ENCODE peak calls at places on chromosome 5, in seven cellular contexts. X, A, H, C, M, F and I are unnamed samples.

GRCh38 chr5:98770911-98771322 is 2.5 kb upstream of the RGMB start:
- DNase-seq in X (peak), A (peak), H (no peak), C (no peak), M (no peak), F (no peak), I (no peak)

GRCh38 chr5:118793091-118793490 is 195.3 kb downstream of the DTWD2 start:
- DNase-seq in X (no peak), A (no peak), H (no peak), C (no peak), M (no peak), F (no peak), I (no peak)

GRCh38 chr5:157148734-157149615 is 6.3 kb upstream of the MED7 start:
- DNase-seq in X (peak), A (peak), H (peak), C (peak), M (peak), F (peak), I (peak)

GRCh38 chr5:38793099-38793498 is 52.7 kb upstream of the OSMR start:
- DNase-seq in X (no peak), A (no peak), H (no peak), C (no peak), M (no peak), F (no peak), I (no peak)

GRCh38 chr5:157994906-157995519 is 136.1 kb upstream of the CLINT1 start:
- DNase-seq in X (peak), A (peak), H (peak), C (peak), M (peak), F (peak), I (peak)

GRCh38 chr5:143495823-143496275 is 92.4 kb upstream of the NR3C1 start:
- DNase-seq in X (no peak), A (peak), H (no peak), C (no peak), M (peak), F (no peak), I (no peak)

GRCh38 chr5:42645138-42645537 is 111.5 kb upstream of the CCDC152 start:
- DNase-seq in X (no peak), A (no peak), H (no peak), C (no peak), M (no peak), F (no peak), I (peak)

GRCh38 chr5:9557696-9558095 is 11.8 kb upstream of the SEMA5A start:
- DNase-seq in X (no peak), A (peak), H (no peak), C (no peak), M (peak), F (no peak), I (peak)

GRCh38 chr5:60945760-60946253 is 802 bp downstream of the NDUFAF2 start:
- DNase-seq in X (peak), A (peak), H (no peak), C (no peak), M (peak), F (peak), I (no peak)

GRCh38 chr5:123036391-123037103 is at the start of gene PPIC:
- DNase-seq in X (peak), A (peak), H (peak), C (peak), M (peak), F (peak), I (peak)

GRCh38 chr5:146426853-146427618 is 20.1 kb upstream of the TCERG1 start:
- DNase-seq in X (no peak), A (peak), H (no peak), C (no peak), M (peak), F (peak), I (peak)

GRCh38 chr5:53917095-53917494 is 356.7 kb downstream of the NDUFS4 start:
- DNase-seq in X (no peak), A (peak), H (no peak), C (no peak), M (peak), F (peak), I (no peak)

GRCh38 chr5:125575561-125576504 is 829.4 kb upstream of the ZNF608 start:
- DNase-seq in X (peak), A (no peak), H (peak), C (peak), M (peak), F (peak), I (no peak)

GRCh38 chr5:143494162-143494561 is 90.7 kb upstream of the NR3C1 start:
- DNase-seq in X (no peak), A (peak), H (no peak), C (no peak), M (peak), F (no peak), I (peak)

GRCh38 chr5:76960004-76960625 is 7.3 kb downstream of the CRHBP start:
- DNase-seq in X (no peak), A (no peak), H (peak), C (no peak), M (peak), F (peak), I (no peak)

GRCh38 chr5:77087484-77088291 is 603 bp upstream of the ZBED3 start:
- DNase-seq in X (peak), A (peak), H (peak), C (no peak), M (no peak), F (peak), I (no peak)

GRCh38 chr5:17713301-17713700 is 79.0 kb downstream of the TAF11L14 start:
- DNase-seq in X (no peak), A (no peak), H (no peak), C (no peak), M (no peak), F (no peak), I (no peak)

GRCh38 chr5:159331099-159331973 is 1.0 kb upstream of the IL12B start:
- DNase-seq in X (peak), A (peak), H (peak), C (no peak), M (peak), F (peak), I (no peak)

DNA sequence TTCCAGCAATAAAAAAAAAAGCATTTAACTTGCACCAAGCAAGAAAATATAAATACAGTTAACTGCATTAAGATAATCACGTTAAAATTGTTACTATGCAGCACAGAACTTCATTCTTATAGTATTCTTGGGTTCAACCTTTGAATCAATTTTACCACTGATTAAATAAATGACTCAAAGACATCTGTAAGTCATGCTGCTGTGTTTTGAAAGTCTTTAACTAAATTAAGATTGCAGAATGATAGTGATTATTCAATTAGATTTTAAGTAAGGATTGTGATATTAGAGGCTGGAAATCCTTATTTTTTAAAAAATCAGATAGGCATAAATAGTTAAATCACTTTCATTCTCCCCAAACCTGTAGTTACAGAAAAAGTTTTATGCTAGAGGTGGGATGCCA is 116.4 kb downstream of the SCAMP1 start:
- DNase-seq in X (no peak), A (no peak), H (no peak), C (no peak), M (no peak), F (no peak), I (no peak)
- H3K4ac ChIP-seq in X (no peak), A (no peak), H (no peak), C (no peak), M (no peak), F (no peak), I (no peak)

GRCh38 chr5:141817631-141818030 is 60.6 kb downstream of the PCDH1 start:
- DNase-seq in X (no peak), A (no peak), H (no peak), C (no peak), M (no peak), F (no peak), I (peak)
- H2BK5ac ChIP-seq in X (no peak), A (no peak), H (no peak), C (peak), M (no peak), F (no peak), I (no peak)

GRCh38 chr5:177984565-177985166 is 11.4 kb downstream of the PROP1 start:
- DNase-seq in X (no peak), A (no peak), H (no peak), C (no peak), M (no peak), F (no peak), I (no peak)

GRCh38 chr5:177982956-177983355 is 13.1 kb downstream of the PROP1 start:
- DNase-seq in X (no peak), A (no peak), H (no peak), C (no peak), M (no peak), F (no peak), I (no peak)

GRCh38 chr5:177982072-177982727 is 13.8 kb downstream of the PROP1 start:
- DNase-seq in X (no peak), A (no peak), H (peak), C (peak), M (no peak), F (peak), I (no peak)

GRCh38 chr5:177985430-177986040 is 10.5 kb downstream of the PROP1 start:
- DNase-seq in X (no peak), A (no peak), H (no peak), C (no peak), M (no peak), F (no peak), I (no peak)

GRCh38 chr5:177983763-177984564 is 12.1 kb downstream of the PROP1 start:
- DNase-seq in X (no peak), A (no peak), H (no peak), C (no peak), M (no peak), F (no peak), I (no peak)
- H3K4ac ChIP-seq in X (no peak), A (no peak), H (no peak), C (no peak), M (no peak), F (no peak), I (no peak)

GRCh38 chr5:138349842-138350635 is 2.4 kb upstream of the KDM3B start:
- DNase-seq in X (no peak), A (peak), H (no peak), C (no peak), M (no peak), F (no peak), I (no peak)

GRCh38 chr5:138352071-138352721 is at the start of gene KDM3B:
- DNase-seq in X (peak), A (peak), H (peak), C (peak), M (peak), F (peak), I (peak)

GRCh38 chr5:138351517-138351916 is 968 bp upstream of the KDM3B start:
- DNase-seq in X (no peak), A (no peak), H (no peak), C (no peak), M (no peak), F (no peak), I (no peak)

GRCh38 chr5:138352722-138353549 is 451 bp downstream of the KDM3B start:
- DNase-seq in X (peak), A (peak), H (peak), C (no peak), M (peak), F (peak), I (peak)

DNA sequence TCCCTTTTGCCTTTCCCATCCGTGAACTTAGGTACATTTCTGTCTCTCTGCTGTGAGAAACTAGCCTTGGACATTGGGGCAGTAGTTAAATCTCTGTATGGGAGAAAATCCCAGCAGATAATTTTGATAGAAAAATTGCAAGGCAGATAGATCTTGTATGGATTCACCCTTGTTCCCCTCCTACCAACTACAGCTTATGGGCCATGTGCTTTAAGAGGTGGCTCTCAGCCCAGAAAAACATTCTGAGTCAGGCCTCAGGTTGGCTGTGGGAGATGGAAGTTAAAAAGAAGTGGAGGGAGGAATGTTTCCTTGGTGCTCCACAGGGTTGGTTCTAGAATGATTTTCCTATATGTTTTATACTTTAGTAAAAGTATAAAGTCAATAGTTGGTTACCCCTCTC is 1.4 kb upstream of the KDM3B start:
- DNase-seq in X (no peak), A (peak), H (no peak), C (no peak), M (no peak), F (no peak), I (no peak)
- H2BK5ac ChIP-seq in X (no peak), A (peak), H (no peak), C (no peak), M (no peak), F (no peak), I (no peak)

DNA sequence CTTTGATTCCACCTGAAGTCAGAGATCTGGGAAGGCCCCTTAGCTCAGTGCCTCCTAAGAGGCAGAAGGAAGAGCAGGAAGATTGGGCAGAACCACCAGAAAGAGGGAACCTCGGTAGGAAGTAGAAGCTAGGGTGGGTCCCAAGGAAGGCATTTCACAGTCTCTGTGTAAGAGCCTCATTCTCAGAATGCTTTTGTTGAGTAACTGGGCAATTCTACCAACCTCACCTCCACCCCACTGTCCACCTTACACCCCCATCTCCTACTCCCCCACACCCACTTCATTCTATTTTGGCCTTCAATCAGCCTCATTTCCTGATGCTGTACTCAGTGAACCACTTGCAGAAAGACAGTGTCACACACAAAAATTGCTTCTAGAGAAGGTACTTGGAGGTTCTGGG is 3.5 kb downstream of the HBEGF start:
- DNase-seq in X (no peak), A (no peak), H (no peak), C (no peak), M (no peak), F (no peak), I (no peak)
- H3K4ac ChIP-seq in X (no peak), A (no peak), H (no peak), C (no peak), M (no peak), F (no peak), I (no peak)